ENCODE peak calls at places on chromosomes 1 and 21, in four cellular contexts. W is MG63, U is neuronal stem cell, R is GM23248. V is an unnamed sample.
A peak's percentile ranks its signal among the peaks of the same experiment; 100 is the strongest.

GRCh38 chr1:186531561-186532165 is 70.7 kb upstream of the PDC start:
- DNase-seq in W (no peak), U (no peak), R (peak; percentile 74), V (no peak)

GRCh38 chr21:44347911-44348451 is 5.4 kb upstream of the TRPM2 start:
- DNase-seq in W (no peak), U (no peak), R (no peak), V (no peak)

GRCh38 chr1:30965914-30966313 is 57.4 kb upstream of the SDC3 start:
- DNase-seq in W (no peak), U (no peak), R (no peak), V (no peak)

GRCh38 chr1:214895226-214895625 is 187.3 kb upstream of the KCNK2 start:
- DNase-seq in W (no peak), U (peak; percentile 37), R (no peak), V (no peak)

GRCh38 chr1:147769107-147769506 is 8.7 kb upstream of the GJA5 start:
- DNase-seq in W (no peak), U (no peak), R (no peak), V (no peak)

GRCh38 chr1:212459656-212460055 is 26.9 kb downstream of the NENF start:
- DNase-seq in W (no peak), U (no peak), R (no peak), V (no peak)

GRCh38 chr21:22892757-22893156 is 1894.5 kb downstream of the NCAM2 start:
- DNase-seq in W (no peak), U (no peak), R (no peak), V (no peak)

GRCh38 chr1:64572222-64572900 is 102.4 kb downstream of the CACHD1 start:
- DNase-seq in W (no peak), U (no peak), R (no peak), V (peak; percentile 25)

GRCh38 chr21:44532165-44532564 is 7.8 kb downstream of the KRTAP10-1 start:
- DNase-seq in W (no peak), U (no peak), R (no peak), V (peak; percentile 37)

GRCh38 chr1:22639286-22639685 is 2.9 kb downstream of the C1QA start:
- DNase-seq in W (peak; percentile 18), U (no peak), R (peak; percentile 57), V (peak; percentile 94)

GRCh38 chr1:179007233-179007632 is 18.5 kb upstream of the FAM20B start:
- DNase-seq in W (no peak), U (no peak), R (peak; percentile 15), V (no peak)

GRCh38 chr1:58548381-58548780 is 1.9 kb upstream of the OMA1 start:
- DNase-seq in W (no peak), U (no peak), R (no peak), V (no peak)

GRCh38 chr1:172245788-172246187 is 174.7 kb upstream of the C1orf105 start:
- DNase-seq in W (no peak), U (no peak), R (no peak), V (no peak)

GRCh38 chr1:163877016-163877415 is 555.3 kb downstream of the NUF2 start:
- DNase-seq in W (no peak), U (no peak), R (peak; percentile 79), V (no peak)

GRCh38 chr1:205739348-205740160 is 10.4 kb downstream of the NUCKS1 start:
- DNase-seq in W (no peak), U (no peak), R (peak; percentile 62), V (no peak)

GRCh38 chr1:217133092-217133491 is 409.9 kb upstream of the ESRRG start:
- DNase-seq in W (no peak), U (no peak), R (no peak), V (peak; percentile 22)

GRCh38 chr1:118791094-118791691 is 196.9 kb downstream of the TBX15 start:
- DNase-seq in W (no peak), U (no peak), R (no peak), V (no peak)

DNA sequence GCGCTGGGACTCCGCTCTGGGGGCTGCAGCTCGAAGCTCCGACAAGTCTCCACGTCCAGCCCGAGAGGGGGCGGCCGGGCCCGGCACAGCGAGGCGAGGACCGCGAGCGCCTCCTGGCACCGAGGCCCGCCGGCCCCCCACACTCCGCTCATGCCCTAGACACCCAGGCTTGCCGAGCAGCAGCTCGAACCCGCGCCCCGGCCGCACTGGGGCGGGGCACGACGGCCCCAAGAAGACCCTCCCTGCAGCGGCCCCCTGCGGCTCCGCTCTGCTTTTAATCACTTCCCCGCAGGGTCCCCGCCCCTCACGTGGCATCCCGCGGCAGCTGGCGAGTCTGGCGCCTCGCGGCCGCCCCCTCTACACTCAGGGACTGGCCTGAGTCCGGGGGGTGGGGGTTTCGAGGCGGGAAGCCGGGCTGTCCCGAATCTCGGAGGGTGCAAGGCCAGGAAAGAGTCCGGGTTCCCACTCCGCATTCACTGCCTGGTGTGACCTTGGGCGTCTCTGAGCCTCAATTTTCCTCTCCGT is at the start of gene SYT6:
- DNase-seq in W (no peak), U (no peak), R (peak; percentile 5), V (peak; percentile 81)
- H3K4me3 ChIP-seq in W (peak within 1 kb of the TSS; percentile 18), U (peak within 1 kb of the TSS; percentile 93), R (peak within 1 kb of the TSS; percentile 29), V (peak within 1 kb of the TSS; percentile 95)

GRCh38 chr21:41761211-41762181 is 5.4 kb downstream of the RIPK4 start:
- DNase-seq in W (no peak), U (no peak), R (peak; percentile 35), V (peak; percentile 82)
- H3K27me3 ChIP-seq in W (no peaks in the 10 kb centered on the region), U (peaks cover 19% of the 10 kb centered on the region), R (peaks cover 10% of the 10 kb centered on the region), V (peaks cover 57% of the 10 kb centered on the region)

GRCh38 chr1:109914587-109915240 is 4.1 kb downstream of the CSF1 start:
- DNase-seq in W (peak; percentile 100), U (no peak), R (peak; percentile 97), V (no peak)

GRCh38 chr1:109918077-109918606 is 7.5 kb downstream of the CSF1 start:
- DNase-seq in W (no peak), U (no peak), R (no peak), V (peak; percentile 57)

GRCh38 chr1:109918671-109919070 is 8.0 kb downstream of the CSF1 start:
- DNase-seq in W (no peak), U (no peak), R (no peak), V (no peak)

GRCh38 chr1:109919271-109919670 is 8.6 kb downstream of the CSF1 start:
- DNase-seq in W (no peak), U (no peak), R (no peak), V (no peak)

DNA sequence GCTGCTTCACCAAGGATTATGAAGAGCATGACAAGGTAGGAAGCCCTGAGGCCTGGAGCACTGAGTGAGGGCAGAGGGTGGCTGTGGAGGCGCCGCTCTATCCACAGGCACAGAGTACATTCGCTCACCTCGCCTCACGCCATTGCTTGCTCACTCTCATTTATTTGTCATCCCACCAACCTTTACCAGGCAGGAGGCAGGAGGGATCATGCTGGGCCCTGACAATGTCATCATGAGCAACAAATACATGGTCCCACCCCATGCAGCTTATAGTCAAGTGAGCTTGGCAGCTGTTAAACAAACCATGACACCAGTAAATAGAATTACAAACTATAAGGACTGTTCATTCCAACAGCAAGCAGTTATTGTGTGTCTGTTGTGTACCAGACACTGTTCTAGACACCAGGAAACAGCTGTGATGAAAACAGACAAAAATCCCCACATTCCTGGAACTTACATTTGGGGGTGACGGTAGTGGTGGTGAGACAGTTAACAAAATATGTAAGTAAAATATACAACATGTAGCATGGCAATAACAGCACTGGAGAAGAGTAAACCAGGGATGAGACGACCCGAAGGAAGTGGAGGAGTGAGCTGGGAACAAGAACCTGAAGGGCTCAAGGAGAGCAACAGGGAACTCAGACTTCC is 6.9 kb downstream of the CSF1 start:
- DNase-seq in W (no peak), U (no peak), R (no peak), V (no peak)
- H3K36me3 ChIP-seq in W (peaks cover 98% of the 10 kb centered on the region), U (peaks cover 20% of the 10 kb centered on the region), R (peaks cover 45% of the 10 kb centered on the region), V (no peaks in the 10 kb centered on the region)

GRCh38 chr1:9653783-9654517 is 2.4 kb downstream of the PIK3CD start:
- DNase-seq in W (no peak), U (no peak), R (no peak), V (no peak)
- H3K4me3 ChIP-seq in W (no peak overlapping the region), U (no peak overlapping the region), R (no peak overlapping the region), V (no peak overlapping the region)

V was measured in H7.